ENCODE peak calls at places on chromosome 21, in eight cellular contexts. G, Y, E, D, N, O, B and Z are unnamed samples.

GRCh38 chr21:23887709-23888303 is 1719.5 kb downstream of the MRPL39 start:
- DNase-seq in G (no peak), Y (no peak), E (no peak), D (peak), N (no peak), O (no peak), B (no peak), Z (no peak)

GRCh38 chr21:16496594-16496993 is 766.8 kb downstream of the USP25 start:
- DNase-seq in G (no peak), Y (no peak), E (no peak), D (no peak), N (no peak), O (no peak), B (no peak), Z (no peak)

GRCh38 chr21:35371217-35371616 is 322.1 kb upstream of the RUNX1 start:
- DNase-seq in G (no peak), Y (no peak), E (no peak), D (no peak), N (no peak), O (no peak), B (no peak), Z (no peak)

GRCh38 chr21:43703068-43703880 is 15.7 kb upstream of the PDXK start:
- DNase-seq in G (no peak), Y (no peak), E (peak), D (peak), N (no peak), O (peak), B (peak), Z (no peak)

GRCh38 chr21:40422851-40423635 is 423.9 kb downstream of the DSCAM start:
- DNase-seq in G (no peak), Y (no peak), E (no peak), D (no peak), N (no peak), O (no peak), B (no peak), Z (no peak)

GRCh38 chr21:39669485-39669884 is 56.7 kb downstream of the B3GALT5 start:
- DNase-seq in G (peak), Y (no peak), E (no peak), D (peak), N (no peak), O (no peak), B (no peak), Z (no peak)

GRCh38 chr21:41169701-41170100 is 1.7 kb downstream of the BACE2 start:
- DNase-seq in G (peak), Y (no peak), E (no peak), D (no peak), N (no peak), O (no peak), B (no peak), Z (no peak)

GRCh38 chr21:43854773-43855633 is 10.0 kb upstream of the AGPAT3 start:
- DNase-seq in G (no peak), Y (no peak), E (no peak), D (peak), N (no peak), O (peak), B (no peak), Z (no peak)

GRCh38 chr21:29825936-29826335 is 113.9 kb downstream of the GRIK1 start:
- DNase-seq in G (no peak), Y (no peak), E (no peak), D (no peak), N (no peak), O (no peak), B (no peak), Z (no peak)

GRCh38 chr21:40548134-40548533 is 298.8 kb downstream of the DSCAM start:
- DNase-seq in G (no peak), Y (no peak), E (no peak), D (no peak), N (no peak), O (no peak), B (no peak), Z (no peak)

GRCh38 chr21:42939581-42940413 is 14.4 kb upstream of the ERVH48-1 start:
- DNase-seq in G (peak), Y (no peak), E (no peak), D (peak), N (peak), O (peak), B (no peak), Z (peak)

GRCh38 chr21:14693997-14694396 is 147.9 kb upstream of the SAMSN1 start:
- DNase-seq in G (no peak), Y (no peak), E (no peak), D (no peak), N (no peak), O (no peak), B (no peak), Z (no peak)

GRCh38 chr21:43262427-43262826 is 93.6 kb downstream of the CRYAA start:
- DNase-seq in G (no peak), Y (peak), E (no peak), D (peak), N (no peak), O (no peak), B (no peak), Z (no peak)

GRCh38 chr21:35234725-35235124 is 185.6 kb upstream of the RUNX1 start:
- DNase-seq in G (no peak), Y (no peak), E (no peak), D (no peak), N (no peak), O (no peak), B (no peak), Z (no peak)

GRCh38 chr21:31234936-31235335 is 109.1 kb downstream of the TIAM1 start:
- DNase-seq in G (no peak), Y (no peak), E (no peak), D (no peak), N (no peak), O (no peak), B (no peak), Z (no peak)

GRCh38 chr21:43364851-43365424 is 62.0 kb downstream of the SIK1 start:
- DNase-seq in G (no peak), Y (no peak), E (no peak), D (no peak), N (no peak), O (no peak), B (no peak), Z (no peak)

GRCh38 chr21:35475768-35476167 is 426.7 kb upstream of the RUNX1 start:
- DNase-seq in G (no peak), Y (no peak), E (no peak), D (no peak), N (no peak), O (no peak), B (no peak), Z (no peak)

GRCh38 chr21:30689822-30690221 is 28.8 kb downstream of the KRTAP21-3 start:
- DNase-seq in G (no peak), Y (no peak), E (no peak), D (no peak), N (no peak), O (no peak), B (no peak), Z (no peak)

GRCh38 chr21:43370888-43371570 is 55.9 kb downstream of the SIK1 start:
- DNase-seq in G (no peak), Y (no peak), E (no peak), D (no peak), N (no peak), O (no peak), B (no peak), Z (no peak)

GRCh38 chr21:39472786-39473185 is 21.0 kb downstream of the SH3BGR start:
- DNase-seq in G (no peak), Y (no peak), E (no peak), D (no peak), N (no peak), O (no peak), B (no peak), Z (no peak)

GRCh38 chr21:41319273-41319672 is 2.7 kb downstream of the FAM3B start:
- DNase-seq in G (no peak), Y (no peak), E (no peak), D (no peak), N (no peak), O (no peak), B (no peak), Z (no peak)

GRCh38 chr21:15193937-15194336 is 129.1 kb upstream of the NRIP1 start:
- DNase-seq in G (no peak), Y (no peak), E (no peak), D (no peak), N (no peak), O (no peak), B (no peak), Z (no peak)

GRCh38 chr21:35050348-35051286 is 1.5 kb upstream of the RUNX1 start:
- DNase-seq in G (no peak), Y (peak), E (no peak), D (no peak), N (no peak), O (no peak), B (no peak), Z (no peak)

GRCh38 chr21:42674351-42674940 is 21.0 kb downstream of the PDE9A start:
- DNase-seq in G (no peak), Y (no peak), E (no peak), D (no peak), N (no peak), O (no peak), B (no peak), Z (no peak)

GRCh38 chr21:14353712-14354111 is 29.2 kb downstream of the HSPA13 start:
- DNase-seq in G (no peak), Y (no peak), E (no peak), D (no peak), N (no peak), O (no peak), B (no peak), Z (no peak)

GRCh38 chr21:43667191-43667904 is 8.0 kb downstream of the RRP1B start:
- DNase-seq in G (peak), Y (no peak), E (no peak), D (no peak), N (no peak), O (no peak), B (no peak), Z (no peak)

GRCh38 chr21:28496517-28496916 is 496.2 kb downstream of the LTN1 start:
- DNase-seq in G (no peak), Y (no peak), E (no peak), D (no peak), N (no peak), O (no peak), B (no peak), Z (no peak)
- H3K4me3 ChIP-seq in G (no peak), Y (no peak), E (no peak), D (no peak), N (no peak), O (no peak), B (no peak), Z (no peak)

GRCh38 chr21:21001591-21002100 is 3.4 kb downstream of the NCAM2 start:
- DNase-seq in G (no peak), Y (no peak), E (no peak), D (no peak), N (no peak), O (no peak), B (no peak), Z (no peak)
- H3K4me3 ChIP-seq in G (no peak), Y (no peak), E (no peak), D (no peak), N (no peak), O (no peak), B (no peak), Z (no peak)

DNA sequence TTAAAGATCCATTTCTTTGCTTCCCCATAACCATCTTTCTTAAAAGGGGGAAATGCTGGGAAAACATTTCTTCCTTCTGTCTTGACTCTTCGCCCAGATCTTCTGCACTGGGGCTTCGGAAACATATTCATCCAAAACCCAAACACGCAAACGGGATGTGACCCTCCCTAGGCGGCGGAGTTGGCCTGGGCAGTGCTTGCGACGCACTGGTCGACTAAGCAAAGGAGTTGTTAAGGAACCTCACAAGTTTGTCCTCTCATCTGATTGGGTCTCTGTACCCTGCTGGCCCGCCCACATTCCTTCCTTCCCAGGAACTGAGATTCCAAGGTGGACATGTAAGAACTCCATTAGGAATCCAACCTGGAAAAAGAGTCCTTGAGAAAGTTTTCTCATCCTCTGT is 2.5 kb downstream of the ADAMTS5 start:
- DNase-seq in G (peak), Y (no peak), E (no peak), D (no peak), N (no peak), O (no peak), B (peak), Z (peak)
- H3K4me3 ChIP-seq in G (no peak), Y (peak), E (no peak), D (peak), N (no peak), O (peak), B (no peak), Z (peak)

GRCh38 chr21:45550552-45551210 is 8.4 kb upstream of the SLC19A1 start:
- DNase-seq in G (peak), Y (no peak), E (no peak), D (peak), N (no peak), O (peak), B (no peak), Z (peak)
- H3K4me3 ChIP-seq in G (no peak), Y (no peak), E (peak), D (peak), N (no peak), O (no peak), B (no peak), Z (no peak)

GRCh38 chr21:33540711-33541104 is 1.2 kb downstream of the GART start:
- DNase-seq in G (no peak), Y (no peak), E (no peak), D (no peak), N (no peak), O (no peak), B (no peak), Z (no peak)
- H3K4me3 ChIP-seq in G (no peak), Y (no peak), E (no peak), D (peak), N (peak), O (no peak), B (no peak), Z (peak)

GRCh38 chr21:44868707-44869106 is 4.8 kb downstream of the PTTG1IP start:
- DNase-seq in G (no peak), Y (no peak), E (no peak), D (no peak), N (no peak), O (no peak), B (peak), Z (no peak)

GRCh38 chr21:44867999-44868700 is 5.3 kb downstream of the PTTG1IP start:
- DNase-seq in G (no peak), Y (no peak), E (no peak), D (no peak), N (no peak), O (peak), B (peak), Z (no peak)

GRCh38 chr21:44871576-44872265 is 1.8 kb downstream of the PTTG1IP start:
- DNase-seq in G (no peak), Y (no peak), E (no peak), D (no peak), N (no peak), O (peak), B (peak), Z (no peak)

GRCh38 chr21:44870748-44871495 is 2.6 kb downstream of the PTTG1IP start:
- DNase-seq in G (no peak), Y (no peak), E (no peak), D (no peak), N (no peak), O (peak), B (peak), Z (peak)

DNA sequence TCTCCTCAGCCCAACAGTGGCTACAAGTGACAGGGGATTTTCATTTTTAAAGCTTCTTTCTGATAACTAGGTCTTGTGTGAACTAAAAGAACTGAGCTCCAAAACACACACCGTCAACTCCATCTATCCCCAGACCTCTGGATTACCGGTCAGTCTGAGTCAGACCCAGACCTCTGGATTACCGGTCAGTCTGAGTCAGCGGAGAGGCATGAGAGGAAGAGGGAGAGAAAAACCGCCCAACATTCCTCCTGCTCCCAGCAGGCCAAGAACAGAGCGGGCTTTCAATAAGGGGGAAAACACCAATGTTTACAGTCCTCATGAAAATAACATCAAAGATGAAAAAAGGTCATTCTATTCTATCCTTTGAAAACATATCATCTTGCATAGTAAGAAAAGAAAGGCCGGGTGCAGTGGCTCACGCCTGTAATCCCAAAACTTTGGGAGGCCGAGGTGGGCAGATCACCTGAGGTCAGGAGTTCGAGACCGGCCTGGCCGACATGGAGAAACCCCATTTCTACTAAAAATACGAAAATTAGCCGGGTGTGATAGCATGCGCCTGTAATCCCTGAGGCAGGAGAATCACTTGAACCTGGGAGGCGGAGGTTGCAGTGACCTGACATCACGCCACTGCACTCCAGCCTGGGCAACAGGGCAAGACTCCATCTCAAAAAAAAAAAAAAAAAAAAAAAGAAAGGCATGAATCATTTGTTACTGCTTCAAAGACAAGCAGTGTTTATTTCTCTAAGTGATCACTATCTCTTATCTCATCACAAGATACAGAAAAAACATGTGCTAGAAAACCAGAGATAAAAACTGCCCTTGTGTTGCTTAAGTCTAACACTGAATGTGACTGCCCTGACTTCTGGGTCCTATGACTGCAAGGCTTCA is 3.4 kb downstream of the PTTG1IP start:
- DNase-seq in G (no peak), Y (no peak), E (no peak), D (no peak), N (peak), O (peak), B (peak), Z (no peak)
- H3K4me3 ChIP-seq in G (no peak), Y (peak), E (no peak), D (no peak), N (peak), O (no peak), B (no peak), Z (no peak)

GRCh38 chr21:38438476-38438893 is 59.8 kb downstream of the ERG start:
- DNase-seq in G (no peak), Y (no peak), E (no peak), D (peak), N (no peak), O (peak), B (no peak), Z (no peak)
- H3K4me3 ChIP-seq in G (no peak), Y (no peak), E (no peak), D (no peak), N (no peak), O (no peak), B (no peak), Z (no peak)

GRCh38 chr21:45095505-45095904 is 21.1 kb downstream of the ADARB1 start:
- DNase-seq in G (no peak), Y (no peak), E (no peak), D (no peak), N (no peak), O (no peak), B (no peak), Z (no peak)

GRCh38 chr21:45091540-45092322 is 17.4 kb downstream of the ADARB1 start:
- DNase-seq in G (no peak), Y (no peak), E (no peak), D (no peak), N (no peak), O (no peak), B (no peak), Z (no peak)

GRCh38 chr21:45094412-45094811 is 20.0 kb downstream of the ADARB1 start:
- DNase-seq in G (no peak), Y (no peak), E (no peak), D (no peak), N (no peak), O (no peak), B (no peak), Z (no peak)

GRCh38 chr21:45096216-45096615 is 21.8 kb downstream of the ADARB1 start:
- DNase-seq in G (no peak), Y (no peak), E (no peak), D (no peak), N (no peak), O (no peak), B (no peak), Z (no peak)

DNA sequence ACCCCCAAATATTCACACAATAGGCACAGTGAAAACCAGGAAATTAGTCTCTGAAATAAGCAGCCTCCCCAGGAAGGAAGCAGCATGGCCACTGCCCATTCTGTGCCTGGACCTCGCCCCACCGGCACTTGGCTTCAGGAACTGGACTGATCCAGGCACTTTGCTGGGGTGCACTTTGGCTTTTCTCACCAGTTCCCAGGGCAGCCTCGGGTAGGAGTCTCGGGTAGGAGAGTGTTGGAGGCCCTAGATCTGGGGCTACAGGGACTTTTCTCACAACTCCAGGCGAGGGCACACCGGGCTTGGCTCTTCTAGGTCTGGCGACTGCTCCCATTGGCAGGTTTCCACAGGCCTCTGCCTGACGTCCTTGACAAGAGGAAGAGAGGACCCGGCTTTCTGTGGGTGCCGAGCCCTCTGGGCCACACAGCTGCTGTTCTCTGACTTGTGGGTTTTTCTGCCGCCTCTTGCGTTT is 18.7 kb downstream of the ADARB1 start:
- DNase-seq in G (no peak), Y (no peak), E (no peak), D (peak), N (no peak), O (no peak), B (no peak), Z (no peak)
- H3K4me3 ChIP-seq in G (no peak), Y (no peak), E (no peak), D (no peak), N (no peak), O (peak), B (no peak), Z (no peak)

GRCh38 chr21:36745459-36745858 is 46.5 kb downstream of the SIM2 start:
- DNase-seq in G (no peak), Y (no peak), E (no peak), D (no peak), N (no peak), O (no peak), B (no peak), Z (no peak)

GRCh38 chr21:36747114-36747814 is 48.3 kb downstream of the SIM2 start:
- DNase-seq in G (no peak), Y (no peak), E (no peak), D (peak), N (no peak), O (no peak), B (no peak), Z (no peak)

GRCh38 chr21:36749935-36750578 is 51.1 kb downstream of the SIM2 start:
- DNase-seq in G (no peak), Y (no peak), E (no peak), D (peak), N (no peak), O (no peak), B (no peak), Z (no peak)

GRCh38 chr21:36750579-36750959 is 51.7 kb downstream of the SIM2 start:
- DNase-seq in G (no peak), Y (no peak), E (no peak), D (no peak), N (no peak), O (no peak), B (no peak), Z (no peak)

GRCh38 chr21:36747815-36748381 is 49.0 kb downstream of the SIM2 start:
- DNase-seq in G (no peak), Y (no peak), E (no peak), D (peak), N (no peak), O (no peak), B (peak), Z (no peak)
- H3K4me3 ChIP-seq in G (no peak), Y (peak), E (no peak), D (peak), N (no peak), O (peak), B (no peak), Z (peak)